ENCODE peak calls at places on chromosomes 6 and 20, in four cellular contexts. P is mucosa of descending colon, C is AG04450, H is psoas muscle. N is an unnamed sample.

GRCh38 chr6:96089173-96089572 is 73.4 kb downstream of the FUT9 start:
- DNase-seq in C (no peak), H (no peak), P (no peak), N (no peak)

GRCh38 chr6:39617023-39617422 is 108.2 kb downstream of the KIF6 start:
- DNase-seq in H (no peak), P (no peak), C (no peak), N (no peak)

GRCh38 chr6:132669690-132670291 is 10.8 kb upstream of the TAAR1 start:
- DNase-seq in C (no peak), P (no peak), H (no peak), N (peak)

GRCh38 chr6:42771741-42772100 is 10.1 kb upstream of the BICRAL start:
- DNase-seq in C (no peak), P (no peak), H (no peak), N (no peak)

GRCh38 chr6:112286010-112286409 is 31.6 kb upstream of the LAMA4 start:
- DNase-seq in C (no peak), H (no peak), P (no peak), N (peak)

GRCh38 chr20:33630507-33630906 is 31.6 kb upstream of the C20orf144 start:
- DNase-seq in H (no peak), C (no peak), P (no peak), N (no peak)

GRCh38 chr6:14450133-14451040 is 332.8 kb downstream of the CD83 start:
- DNase-seq in C (no peak), P (no peak), H (no peak), N (no peak)

GRCh38 chr20:10696650-10697049 is 22.9 kb upstream of the JAG1 start:
- DNase-seq in P (no peak), H (no peak), C (no peak), N (peak)

GRCh38 chr6:14406616-14407343 is 289.2 kb downstream of the CD83 start:
- DNase-seq in H (no peak), C (no peak), P (no peak), N (no peak)

GRCh38 chr6:13769655-13770053 is 44.7 kb downstream of the MCUR1 start:
- DNase-seq in C (no peak), P (no peak), H (no peak), N (no peak)

GRCh38 chr6:109397020-109397419 is 14.8 kb upstream of the CD164 start:
- DNase-seq in C (no peak), P (no peak), H (no peak), N (no peak)

GRCh38 chr6:12555267-12555666 is 161.3 kb upstream of the PHACTR1 start:
- DNase-seq in C (no peak), P (no peak), H (no peak), N (no peak)

GRCh38 chr6:24720131-24720603 is 1.2 kb upstream of the C6orf62 start:
- DNase-seq in H (peak), P (peak), C (no peak), N (peak)

GRCh38 chr6:35082046-35082732 is 59.0 kb downstream of the TCP11 start:
- DNase-seq in C (no peak), P (peak), H (no peak), N (no peak)

GRCh38 chr6:12767016-12767415 is 50.4 kb downstream of the PHACTR1 start:
- DNase-seq in C (no peak), P (no peak), H (no peak), N (no peak)

GRCh38 chr6:136738178-136739057 is 53.9 kb downstream of the MAP3K5 start:
- DNase-seq in P (no peak), C (no peak), H (no peak), N (no peak)

GRCh38 chr6:24743265-24743943 is 24.4 kb upstream of the C6orf62 start:
- DNase-seq in P (no peak), C (peak), H (no peak), N (peak)

GRCh38 chr6:95364016-95364604 is 213.2 kb upstream of the MANEA start:
- DNase-seq in C (no peak), P (no peak), H (no peak), N (peak)

GRCh38 chr6:106253194-106253593 is 72.4 kb downstream of the ATG5 start:
- DNase-seq in H (no peak), C (no peak), P (no peak), N (no peak)

GRCh38 chr6:27280064-27280539 is 32.0 kb downstream of the POM121L2 start:
- DNase-seq in C (peak), P (peak), H (no peak), N (no peak)
- H3K4me3 ChIP-seq in C (peak), P (no peak), H (no peak), N (peak)

DNA sequence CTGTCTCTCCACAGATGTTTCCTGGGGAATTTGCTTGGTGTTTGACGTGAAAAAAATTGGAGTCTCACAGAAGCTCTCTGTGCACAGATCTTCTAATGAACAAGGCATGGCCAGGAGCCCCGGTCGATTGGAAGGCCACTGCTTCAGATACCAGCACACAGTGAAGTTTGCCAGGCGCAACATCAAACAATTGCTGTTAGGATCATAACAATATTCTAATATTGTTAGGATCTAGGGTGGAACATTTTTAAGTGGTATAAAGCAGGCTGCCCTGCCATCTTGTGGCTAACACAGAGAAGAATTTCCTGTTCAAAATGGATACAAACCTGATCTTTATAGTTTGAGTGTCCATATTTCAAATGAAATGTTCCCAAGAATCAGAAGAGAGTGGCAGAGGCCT is 64.1 kb downstream of the C6orf118 start:
- DNase-seq in H (no peak), C (no peak), P (no peak), N (no peak)
- TF ChIP-seq CTCF in H (peak), C (no peak), P (no peak), N (peak)

DNA sequence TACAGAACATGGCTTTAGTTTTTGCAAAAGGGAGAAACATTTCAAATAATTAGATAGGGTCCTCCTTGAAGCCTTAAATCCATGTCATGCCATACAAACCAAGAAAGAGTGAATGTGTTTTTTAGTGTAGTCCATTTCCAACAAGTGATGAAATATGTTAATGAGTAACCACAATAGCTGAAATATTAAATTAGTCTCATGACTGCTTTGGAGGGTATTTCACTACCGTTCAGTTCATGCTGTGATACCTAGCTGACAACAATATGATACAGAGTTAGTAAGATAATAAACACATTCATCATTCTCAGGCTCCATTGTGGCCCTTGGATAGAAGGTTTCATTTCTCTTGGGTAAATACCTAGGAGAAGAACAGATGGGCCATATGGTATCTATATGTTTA is 5.8 kb upstream of the ID4 start:
- DNase-seq in C (no peak), H (no peak), P (no peak), N (no peak)
- H3K4me3 ChIP-seq in C (no peak), H (no peak), P (no peak), N (no peak)

DNA sequence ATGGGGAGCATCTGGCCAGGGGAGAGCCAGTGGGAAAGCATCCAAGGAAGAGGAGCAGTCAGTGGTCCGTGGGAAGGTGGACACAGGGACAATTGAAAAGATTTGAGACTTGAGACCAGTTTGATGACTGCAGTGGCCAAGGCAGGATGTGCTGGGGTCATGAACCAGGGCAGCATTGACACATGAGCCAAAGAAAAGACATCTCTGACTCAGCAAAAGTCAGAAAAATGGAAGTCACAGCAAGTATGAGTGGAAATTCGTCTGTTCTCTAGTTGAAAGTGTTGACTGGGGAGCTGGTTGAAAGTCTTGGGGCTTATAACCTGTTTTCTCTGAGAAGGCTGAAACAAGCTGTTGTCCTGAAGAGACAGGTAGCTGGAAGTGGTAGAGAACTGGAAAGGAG is 31.3 kb downstream of the RAB22A start:
- DNase-seq in P (no peak), C (no peak), H (no peak), N (no peak)
- TF ChIP-seq CTCF in P (no peak), C (no peak), H (no peak), N (no peak)

GRCh38 chr20:21513181-21513663 is 642 bp downstream of the NKX2-2 start:
- DNase-seq in P (no peak), H (no peak), C (no peak), N (no peak)

GRCh38 chr20:21513881-21514540 is at the start of gene NKX2-2:
- DNase-seq in P (no peak), C (no peak), H (peak), N (no peak)

GRCh38 chr20:21511485-21511849 is 2.4 kb downstream of the NKX2-2 start:
- DNase-seq in P (no peak), H (no peak), C (no peak), N (no peak)

GRCh38 chr20:21511850-21512633 is 1.8 kb downstream of the NKX2-2 start:
- DNase-seq in H (peak), P (no peak), C (no peak), N (no peak)

GRCh38 chr20:21512634-21513180 is 1.2 kb downstream of the NKX2-2 start:
- DNase-seq in H (no peak), P (no peak), C (no peak), N (no peak)
- H3K4me3 ChIP-seq in H (peak), P (no peak), C (peak), N (no peak)

GRCh38 chr20:4007383-4008025 is 7.9 kb downstream of the RNF24 start:
- DNase-seq in P (no peak), H (no peak), C (no peak), N (no peak)

GRCh38 chr20:4006640-4007039 is 8.7 kb downstream of the RNF24 start:
- DNase-seq in P (no peak), C (no peak), H (peak), N (no peak)

GRCh38 chr20:4008026-4008413 is 7.3 kb downstream of the RNF24 start:
- DNase-seq in P (no peak), H (no peak), C (no peak), N (no peak)

GRCh38 chr20:4009305-4009704 is 6.1 kb downstream of the RNF24 start:
- DNase-seq in C (no peak), P (no peak), H (no peak), N (no peak)

DNA sequence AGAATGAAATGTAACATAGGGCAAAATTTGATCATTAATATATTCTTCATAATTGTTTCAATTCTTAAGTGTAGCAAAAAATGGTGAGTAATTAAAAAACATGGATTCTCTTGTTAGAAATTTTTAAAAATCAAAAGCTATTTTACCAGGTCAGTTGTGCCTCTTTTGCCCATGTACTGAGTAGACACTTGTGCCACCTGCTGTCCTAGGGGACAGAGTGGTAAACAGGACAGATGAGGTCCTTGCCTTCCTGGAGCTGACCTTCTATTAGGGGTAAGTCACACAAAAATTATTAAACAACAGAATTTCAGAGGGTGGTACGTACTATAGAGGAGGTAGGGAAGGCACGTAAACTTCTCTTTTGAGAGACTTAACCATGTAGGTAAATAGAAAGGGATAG is 6.5 kb downstream of the RNF24 start:
- DNase-seq in C (no peak), H (no peak), P (no peak), N (no peak)
- TF ChIP-seq CTCF in C (no peak), H (no peak), P (no peak), N (no peak)

GRCh38 chr20:43404880-43405279 is 52.8 kb upstream of the SRSF6 start:
- DNase-seq in P (no peak), C (no peak), H (no peak), N (peak)

DNA sequence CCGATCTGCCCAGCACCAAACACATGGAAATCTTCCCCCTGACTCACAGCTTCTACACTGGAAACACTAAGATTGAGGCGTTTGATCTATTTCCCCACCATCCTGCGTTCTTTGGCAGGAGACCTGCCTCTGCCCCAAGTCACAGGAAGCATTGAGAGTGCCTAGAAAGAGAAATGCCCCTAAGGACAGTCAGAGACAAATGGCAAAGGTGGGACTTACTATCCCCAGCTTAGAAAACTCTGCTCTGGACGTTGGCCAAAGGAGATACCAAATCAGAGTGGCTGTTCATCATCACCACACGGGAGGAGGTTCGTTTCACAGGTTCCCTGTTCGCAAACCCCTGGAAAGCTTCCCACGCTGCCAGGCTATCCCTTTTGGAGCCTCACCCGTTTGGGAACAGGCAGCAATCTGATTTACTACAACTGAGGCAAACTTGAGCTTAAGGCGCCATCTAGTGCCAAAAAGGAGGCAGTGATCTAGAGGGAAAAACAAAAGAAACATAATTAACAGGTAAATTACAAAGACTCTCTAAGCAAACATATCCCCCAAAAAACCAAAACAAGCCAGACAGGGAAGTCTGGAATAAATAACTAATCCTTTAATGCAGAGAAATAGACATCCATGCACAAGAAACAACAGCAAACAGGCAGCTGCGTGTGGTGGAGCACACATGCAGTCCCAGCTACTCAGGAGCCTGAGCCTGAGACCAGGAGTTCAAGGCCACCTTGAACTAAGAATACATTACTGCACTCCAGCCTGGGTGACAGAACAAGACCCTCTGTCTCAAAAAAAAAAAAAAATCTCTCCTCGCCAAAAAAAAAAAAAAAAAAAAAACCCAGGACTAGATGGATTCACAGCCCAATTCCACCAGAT is 48.4 kb upstream of the SRSF6 start:
- DNase-seq in C (peak), P (no peak), H (no peak), N (no peak)
- H3K4me3 ChIP-seq in C (no peak), P (no peak), H (no peak), N (no peak)

GRCh38 chr6:169654590-169655391 is 47.0 kb downstream of the WDR27 start:
- DNase-seq in P (peak), C (peak), H (peak), N (peak)
- TF ChIP-seq CTCF in P (no peak), C (peak), H (no peak), N (peak)

DNA sequence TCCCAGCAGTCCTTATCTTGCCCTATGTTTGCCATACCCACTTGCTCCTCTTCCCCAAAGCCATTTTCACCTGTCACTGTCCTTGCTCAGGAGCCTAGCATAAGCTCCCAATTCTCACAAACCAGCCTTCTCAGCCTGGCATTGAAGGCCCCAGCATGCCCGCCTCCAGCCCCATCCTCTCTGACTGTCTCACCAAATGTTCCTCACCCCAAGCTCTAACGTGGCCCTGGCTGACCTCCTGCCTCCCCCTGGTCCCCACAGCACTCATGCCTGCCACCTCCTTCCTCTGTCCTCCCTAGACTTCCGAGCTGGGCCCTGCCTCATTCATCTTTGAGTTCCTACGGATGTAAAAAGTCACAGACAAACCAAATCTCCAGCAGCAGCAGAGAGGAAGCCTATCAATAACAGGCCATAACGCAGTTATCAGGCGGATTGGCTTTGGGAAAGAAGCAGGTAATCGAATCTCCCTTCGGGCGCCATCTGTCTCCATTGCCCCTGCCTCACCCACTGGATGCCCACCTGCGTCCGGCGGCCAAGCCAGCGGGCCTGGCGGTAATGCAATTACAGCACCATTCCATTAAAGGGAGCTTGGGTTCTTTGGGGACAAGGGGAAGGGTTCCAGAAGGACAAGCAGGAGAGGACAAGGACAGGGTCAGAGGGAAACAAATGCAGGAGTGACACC is 104.4 kb downstream of the MRPL14 start:
- DNase-seq in C (no peak), P (peak), H (no peak), N (no peak)
- H3K4me3 ChIP-seq in C (no peak), P (no peak), H (no peak), N (no peak)

DNA sequence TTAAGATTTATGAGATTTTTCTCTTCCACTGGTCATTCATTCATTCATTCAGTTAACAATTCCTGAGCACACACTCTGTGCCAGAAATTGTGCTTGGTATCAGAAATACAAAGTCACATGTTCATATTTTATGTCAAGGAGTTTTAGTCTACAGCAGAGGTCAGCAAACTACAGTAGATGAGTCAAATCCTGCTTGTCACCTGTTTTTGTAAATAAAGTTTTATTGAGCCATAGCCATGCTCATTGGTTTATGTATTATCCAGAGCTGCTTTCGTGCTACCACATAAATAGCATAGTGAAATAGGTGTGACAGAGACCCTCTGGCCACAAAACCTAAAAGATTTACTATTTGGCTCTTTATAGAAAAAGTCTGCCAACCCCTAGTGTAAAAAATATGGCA is 46.8 kb downstream of the THEMIS start:
- DNase-seq in H (no peak), P (no peak), C (no peak), N (no peak)
- TF ChIP-seq CTCF in H (no peak), P (no peak), C (no peak), N (no peak)